ENCODE peak calls at places on chromosome 16, in four cellular contexts. G is GM12878, Y is K562, H is HCT116. F is an unnamed sample.

GRCh38 chr16:88773812-88774291 is 11.2 kb downstream of the PIEZO1 start:
- DNase-seq in G (no peak), Y (peak), H (no peak), F (no peak)

GRCh38 chr16:84843149-84844048 is 23.6 kb downstream of the CRISPLD2 start:
- DNase-seq in G (no peak), Y (no peak), H (no peak), F (no peak)

GRCh38 chr16:80656731-80657150 is 115.9 kb downstream of the DYNLRB2 start:
- DNase-seq in G (peak), Y (no peak), H (no peak), F (no peak)

GRCh38 chr16:50323335-50324011 is 45.3 kb downstream of the BRD7 start:
- DNase-seq in G (no peak), Y (peak), H (peak), F (no peak)

GRCh38 chr16:35795361-35796029 is 2336.1 kb downstream of the TP53TG3F start:
- DNase-seq in G (no peak), Y (peak), H (no peak), F (no peak)

GRCh38 chr16:85148959-85149358 is 36.7 kb upstream of the CIBAR2 start:
- DNase-seq in G (no peak), Y (no peak), H (no peak), F (no peak)

GRCh38 chr16:50505714-50506542 is 42.3 kb upstream of the NKD1 start:
- DNase-seq in G (no peak), Y (no peak), H (no peak), F (no peak)

GRCh38 chr16:85619089-85619850 is 6.1 kb downstream of the GSE1 start:
- DNase-seq in G (no peak), Y (no peak), H (no peak), F (no peak)

GRCh38 chr16:54253118-54253517 is 33.5 kb downstream of the IRX3 start:
- DNase-seq in G (no peak), Y (no peak), H (no peak), F (no peak)

GRCh38 chr16:76956801-76957200 is 234.2 kb upstream of the MON1B start:
- DNase-seq in G (no peak), Y (no peak), H (no peak), F (no peak)

GRCh38 chr16:65832269-65832668 is 534.2 kb upstream of the CDH5 start:
- DNase-seq in G (no peak), Y (no peak), H (no peak), F (no peak)

GRCh38 chr16:19896951-19897350 is 12.3 kb upstream of the GPRC5B start:
- DNase-seq in G (no peak), Y (no peak), H (no peak), F (no peak)

GRCh38 chr16:56672761-56673536 is 3.3 kb downstream of the MT1H start:
- DNase-seq in G (no peak), Y (no peak), H (no peak), F (no peak)

GRCh38 chr16:17277981-17278381 is 192.8 kb downstream of the XYLT1 start:
- DNase-seq in G (no peak), Y (peak), H (peak), F (peak)

GRCh38 chr16:29876578-29877249 is 13.7 kb upstream of the CDIPT start:
- DNase-seq in G (no peak), Y (peak), H (no peak), F (no peak)

GRCh38 chr16:3610698-3611144 is 685 bp downstream of the SLX4 start:
- DNase-seq in G (no peak), Y (peak), H (no peak), F (no peak)

GRCh38 chr16:58160855-58161254 is 31.7 kb upstream of the CFAP20 start:
- DNase-seq in G (no peak), Y (peak), H (no peak), F (no peak)

GRCh38 chr16:86430814-86431213 is 79.5 kb upstream of the FOXF1 start:
- DNase-seq in G (no peak), Y (no peak), H (no peak), F (no peak)

GRCh38 chr16:888901-889570 is 81.7 kb downstream of the LMF1 start:
- DNase-seq in G (no peak), Y (no peak), H (no peak), F (no peak)

GRCh38 chr16:89863741-89864391 is 9.5 kb upstream of the TCF25 start:
- DNase-seq in G (peak), Y (no peak), H (no peak), F (no peak)

GRCh38 chr16:27690604-27691003 is 140.7 kb downstream of the KATNIP start:
- DNase-seq in G (no peak), Y (peak), H (peak), F (peak)

GRCh38 chr16:89246903-89247733 is 29.6 kb downstream of the ZNF778 start:
- DNase-seq in G (peak), Y (peak), H (peak), F (peak)

GRCh38 chr16:27781195-27781524 is 231.2 kb downstream of the KATNIP start:
- DNase-seq in G (no peak), Y (no peak), H (no peak), F (no peak)

GRCh38 chr16:79282806-79283205 is 317.7 kb downstream of the MAF start:
- DNase-seq in G (no peak), Y (no peak), H (no peak), F (no peak)

GRCh38 chr16:24577167-24577566 is 37.8 kb downstream of the RBBP6 start:
- DNase-seq in G (no peak), Y (no peak), H (no peak), F (no peak)

GRCh38 chr16:17591655-17592405 is 121.1 kb upstream of the XYLT1 start:
- DNase-seq in G (no peak), Y (peak), H (no peak), F (no peak)

GRCh38 chr16:14529010-14529669 is 100.9 kb downstream of the PARN start:
- DNase-seq in G (peak), Y (peak), H (peak), F (peak)

GRCh38 chr16:3961449-3961849 is 80.9 kb upstream of the CREBBP start:
- DNase-seq in G (no peak), Y (no peak), H (no peak), F (peak)

GRCh38 chr16:6891486-6891885 is 441.2 kb upstream of the RBFOX1 start:
- DNase-seq in G (no peak), Y (no peak), H (no peak), F (no peak)

GRCh38 chr16:22719945-22720344 is 94.0 kb upstream of the HS3ST2 start:
- DNase-seq in G (no peak), Y (no peak), H (no peak), F (no peak)

GRCh38 chr16:84759061-84759460 is 59.3 kb downstream of the USP10 start:
- DNase-seq in G (no peak), Y (no peak), H (no peak), F (no peak)

GRCh38 chr16:10777356-10777755 is 33.7 kb downstream of the NUBP1 start:
- DNase-seq in G (no peak), Y (no peak), H (no peak), F (no peak)
- TF ChIP-seq EGR1 in G (no peak), Y (no peak), H (no peak), F (no peak)

DNA sequence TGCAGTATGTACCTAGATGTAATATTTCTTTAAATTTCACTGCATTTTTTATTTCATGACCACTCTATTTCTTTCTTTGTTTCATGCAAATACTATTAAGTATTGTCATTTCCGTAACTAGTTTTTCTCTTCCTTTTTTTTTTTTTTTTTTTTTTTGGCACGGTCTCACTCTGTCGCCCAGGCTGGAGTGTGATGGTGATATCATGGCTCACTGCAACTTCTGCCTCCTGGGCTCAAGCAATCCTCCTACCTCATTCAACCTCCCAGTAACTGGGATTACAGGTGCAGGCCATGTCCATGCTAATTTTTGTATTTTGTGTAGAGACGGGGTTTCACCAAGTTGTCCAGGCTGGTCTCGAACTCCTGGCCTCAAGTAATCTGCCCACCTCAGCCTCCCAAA is 70.7 kb downstream of the TMEM114 start:
- DNase-seq in G (no peak), Y (no peak), H (no peak), F (no peak)
- TF ChIP-seq EGR1 in G (no peak), Y (no peak), H (no peak), F (no peak)

GRCh38 chr16:67198238-67198734 is 645 bp upstream of the ELMO3 start:
- DNase-seq in G (no peak), Y (no peak), H (peak), F (no peak)
- TF ChIP-seq EGR1 in G (no peak), Y (no peak), H (no peak), F (no peak)

GRCh38 chr16:51591480-51591879 is 440.4 kb upstream of the SALL1 start:
- DNase-seq in G (no peak), Y (no peak), H (no peak), F (no peak)

GRCh38 chr16:51592535-51592934 is 441.5 kb upstream of the SALL1 start:
- DNase-seq in G (no peak), Y (no peak), H (no peak), F (no peak)

GRCh38 chr16:51596247-51596646 is 445.2 kb upstream of the SALL1 start:
- DNase-seq in G (no peak), Y (no peak), H (no peak), F (no peak)

DNA sequence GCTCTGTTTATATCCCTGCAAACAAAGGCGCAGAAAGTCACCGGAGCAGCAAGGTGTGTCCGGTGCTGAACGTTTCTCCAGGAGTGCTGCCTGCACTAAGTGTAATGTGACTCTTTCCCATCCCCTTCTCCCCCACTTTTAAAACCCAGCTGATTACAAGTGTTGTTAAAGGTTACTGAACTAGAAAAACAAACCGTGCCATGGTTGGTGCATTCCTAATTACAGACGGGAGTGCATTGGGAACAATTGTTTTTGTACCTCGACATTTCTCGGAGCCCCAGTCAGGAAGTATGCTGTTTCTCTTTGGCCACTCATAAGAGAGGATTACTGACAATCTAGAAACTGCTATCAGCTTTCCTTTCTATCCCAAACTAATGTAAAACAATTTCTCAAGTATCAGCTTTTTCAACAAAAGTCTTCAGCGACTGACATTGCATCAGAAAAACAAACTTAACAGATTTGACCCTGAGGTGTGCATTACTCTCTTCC is 441.0 kb upstream of the SALL1 start:
- DNase-seq in G (no peak), Y (no peak), H (no peak), F (no peak)
- TF ChIP-seq EGR1 in G (no peak), Y (no peak), H (no peak), F (no peak)

GRCh38 chr16:10876305-10876704 is 697 bp upstream of the CIITA start:
- DNase-seq in G (no peak), Y (no peak), H (no peak), F (no peak)
- TF ChIP-seq EGR1 in G (no peak), Y (no peak), H (no peak), F (no peak)